ENCODE peak calls at places on chromosomes 5 and 9, in six cellular contexts. N, M, V, P, J and W are unnamed samples.

GRCh38 chr9:21030389-21031035 is 928 bp downstream of the HACD4 start:
- DNase-seq in N (peak), M (no peak), V (peak), P (no peak), J (no peak), W (peak)

GRCh38 chr5:143588933-143589662 is 185.6 kb upstream of the NR3C1 start:
- DNase-seq in N (no peak), M (no peak), V (no peak), P (no peak), J (no peak), W (no peak)

GRCh38 chr5:179393078-179393477 is 47.8 kb upstream of the ADAMTS2 start:
- DNase-seq in N (peak), M (no peak), V (no peak), P (no peak), J (no peak), W (no peak)

GRCh38 chr5:144468542-144468941 is 297.9 kb downstream of the KCTD16 start:
- DNase-seq in N (no peak), M (no peak), V (no peak), P (no peak), J (no peak), W (no peak)

GRCh38 chr5:56406221-56406620 is 173.1 kb upstream of the ANKRD55 start:
- DNase-seq in N (no peak), M (no peak), V (no peak), P (no peak), J (no peak), W (no peak)

GRCh38 chr5:172795401-172795977 is 24.5 kb upstream of the DUSP1 start:
- DNase-seq in N (no peak), M (peak), V (no peak), P (no peak), J (no peak), W (no peak)

GRCh38 chr9:70053864-70054263 is 10.2 kb downstream of the MAMDC2 start:
- DNase-seq in N (no peak), M (peak), V (no peak), P (peak), J (no peak), W (no peak)

GRCh38 chr5:75566710-75567309 is 44.4 kb upstream of the ANKDD1B start:
- DNase-seq in N (peak), M (no peak), V (peak), P (peak), J (no peak), W (peak)

GRCh38 chr5:132486318-132487094 is 4.1 kb downstream of the IRF1 start:
- DNase-seq in N (no peak), M (no peak), V (no peak), P (no peak), J (no peak), W (no peak)

GRCh38 chr5:161412792-161413191 is 133.7 kb downstream of the GABRB2 start:
- DNase-seq in N (no peak), M (no peak), V (no peak), P (no peak), J (no peak), W (no peak)

GRCh38 chr5:1511651-1512540 is 11.9 kb downstream of the LPCAT1 start:
- DNase-seq in N (peak), M (peak), V (peak), P (no peak), J (no peak), W (no peak)

GRCh38 chr5:103929310-103930003 is 366.9 kb upstream of the NUDT12 start:
- DNase-seq in N (no peak), M (no peak), V (peak), P (no peak), J (no peak), W (no peak)

GRCh38 chr5:77229887-77230286 is 19.4 kb downstream of the PDE8B start:
- DNase-seq in N (no peak), M (no peak), V (no peak), P (no peak), J (no peak), W (no peak)

DNA sequence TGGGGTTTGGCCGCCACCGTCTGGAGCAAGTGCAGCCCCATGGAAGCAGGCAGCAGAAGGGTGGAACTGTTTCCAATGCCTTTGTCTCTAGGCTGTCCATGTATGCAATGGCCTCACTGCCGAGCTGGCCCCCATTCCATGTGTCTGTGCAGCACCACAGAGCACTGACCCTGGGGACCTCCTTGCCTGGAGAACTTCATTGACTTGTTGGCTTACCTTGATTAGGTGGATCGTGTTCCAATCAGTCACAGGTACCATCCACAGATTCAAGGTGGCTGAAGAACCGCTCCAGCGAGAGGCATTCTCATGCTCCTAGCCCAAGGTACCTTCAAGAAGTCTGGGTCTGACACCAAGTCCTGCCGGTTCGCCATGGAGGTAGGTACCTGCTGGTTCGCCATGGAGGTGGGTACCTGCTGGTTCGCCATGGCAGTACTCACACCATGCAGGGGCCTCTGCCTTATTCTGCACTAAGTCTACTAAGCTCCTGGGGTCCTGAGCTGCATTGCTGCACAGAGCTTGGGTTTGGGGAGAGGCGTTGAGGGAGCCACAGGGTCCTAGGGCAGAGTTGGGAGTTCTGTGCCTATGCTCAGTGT is 358.3 kb upstream of the IRX1 start:
- DNase-seq in N (no peak), M (no peak), V (no peak), P (no peak), J (no peak), W (no peak)
- TF ChIP-seq CTCF in N (no peak), M (no peak), V (no peak), P (no peak), J (no peak), W (no peak)

DNA sequence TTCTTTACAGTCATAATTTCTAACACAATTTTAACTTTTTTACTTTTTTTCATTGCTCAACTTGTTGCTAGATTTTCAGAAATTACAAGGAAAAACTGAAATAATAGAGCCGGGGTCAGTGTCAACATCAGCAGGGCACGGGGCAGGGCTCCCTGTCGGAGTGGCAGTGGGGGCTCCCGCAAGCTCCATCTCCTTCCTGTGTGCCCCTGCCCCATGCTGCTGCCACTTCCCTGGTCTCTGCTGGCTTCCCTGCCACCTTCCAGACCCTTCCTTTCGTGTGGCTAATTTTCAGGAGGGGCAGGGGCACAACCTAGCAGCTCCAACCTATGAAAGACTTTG is 1.0 kb upstream of the EXOC3 start:
- DNase-seq in N (no peak), M (no peak), V (no peak), P (no peak), J (no peak), W (no peak)
- TF ChIP-seq CTCF in N (no peak), M (no peak), V (no peak), P (no peak), J (no peak), W (no peak)

DNA sequence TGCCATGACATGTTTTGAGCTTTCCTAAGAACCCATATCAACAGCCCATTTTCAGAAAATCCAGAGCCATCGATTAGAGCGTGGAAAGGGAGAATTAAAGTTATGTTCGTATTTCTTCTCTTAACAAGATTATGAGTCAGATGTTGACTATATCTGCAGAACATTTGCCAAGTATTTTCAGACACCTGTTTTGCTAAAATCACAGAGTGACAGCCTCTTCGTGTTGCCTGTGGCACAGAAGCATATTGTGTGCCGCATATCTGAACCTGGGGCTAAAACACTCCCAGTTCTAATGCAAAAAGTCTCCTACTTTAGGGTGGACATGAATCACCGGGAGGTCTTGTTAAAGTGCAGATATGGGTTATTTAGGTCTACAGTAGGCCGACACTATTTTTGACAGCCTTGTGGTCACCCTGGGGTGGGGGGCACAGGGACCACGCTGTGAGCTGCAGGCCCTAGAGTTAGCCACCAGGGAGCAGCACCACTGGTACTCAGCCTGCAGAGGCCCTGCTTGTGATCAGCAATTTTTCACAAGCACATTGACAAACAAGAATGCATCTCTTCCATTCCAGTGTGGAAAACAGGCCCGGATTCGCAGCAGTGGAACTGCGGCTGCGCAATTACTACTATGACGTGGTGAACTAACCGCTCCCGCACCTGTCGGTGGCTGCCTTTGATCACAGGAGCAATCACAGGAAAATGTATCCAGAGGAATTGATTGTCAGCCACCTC is 93.5 kb downstream of the SYK start:
- DNase-seq in N (peak), M (no peak), V (no peak), P (no peak), J (no peak), W (peak)
- TF ChIP-seq CTCF in N (peak), M (no peak), V (peak), P (peak), J (no peak), W (peak)

DNA sequence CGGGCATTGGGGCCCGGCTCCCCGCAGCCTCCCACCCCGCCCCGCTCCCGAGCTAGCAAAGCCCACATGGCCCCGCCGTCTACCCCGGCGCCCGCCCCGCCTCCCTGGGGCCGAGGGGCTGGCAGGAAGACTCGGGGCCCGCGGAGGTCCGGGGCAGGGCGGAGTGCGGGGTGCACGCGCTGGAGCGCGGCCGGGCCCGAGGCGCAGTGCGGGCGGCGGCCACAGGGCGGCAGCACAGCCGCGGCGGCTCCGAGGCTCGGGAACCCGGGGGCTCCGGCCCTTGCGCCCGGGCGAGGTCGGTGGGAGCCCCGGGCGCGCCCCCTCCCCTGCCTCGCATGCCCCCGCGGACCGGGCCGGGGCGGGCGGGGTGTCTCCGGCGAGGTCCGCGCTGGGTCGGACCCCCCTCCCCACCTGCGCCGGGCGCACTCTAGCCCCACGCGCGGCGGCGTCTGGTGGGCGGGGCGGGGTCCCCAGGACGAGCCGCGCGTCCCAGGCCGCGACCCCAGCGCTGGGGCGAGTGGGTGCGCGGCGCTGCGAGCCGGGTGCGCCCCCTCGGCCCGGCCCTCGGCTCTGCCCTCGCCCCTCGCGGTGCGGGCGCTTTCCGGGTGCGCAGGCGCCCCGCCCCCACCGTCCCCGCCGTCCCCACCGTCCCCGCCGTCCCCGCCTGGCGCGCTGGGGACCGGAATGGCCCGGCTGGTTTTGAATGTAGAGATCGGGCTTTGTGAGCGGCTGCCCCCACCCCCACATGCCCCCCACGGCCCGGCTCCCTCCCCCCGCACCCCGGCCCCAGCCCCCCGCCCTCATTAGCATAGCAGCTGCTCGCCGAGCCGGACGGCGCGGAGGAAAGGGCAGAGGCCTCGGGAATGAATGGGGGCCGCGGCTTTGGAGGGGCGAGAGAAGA is 6.5 kb downstream of the NRARP start:
- DNase-seq in N (peak), M (no peak), V (peak), P (no peak), J (peak), W (peak)
- TF ChIP-seq CTCF in N (peak), M (peak), V (peak), P (no peak), J (no peak), W (peak)